ENCODE peak calls at places on chromosomes 4 and X, in seven cellular contexts. One of them, this sample, is unnamed.

GRCh38 chrX:66013195-66013816 is 26.6 kb downstream of the VSIG4 start:
- DNase-seq in fibroblast of lung: no peak
- DNase-seq in neuronal stem cell: no peak
- DNase-seq in HCT116: no peak
- DNase-seq in GM23248: no peak
- DNase-seq in colonic mucosa: no peak
- DNase-seq in mesendoderm: no peak
- DNase-seq in this sample: no peak

GRCh38 chr4:17762705-17763104 is 18.7 kb downstream of the FAM184B start:
- DNase-seq in GM23248: peak; percentile 59
- DNase-seq in colonic mucosa: no peak
- DNase-seq in HCT116: no peak
- DNase-seq in neuronal stem cell: no peak
- DNase-seq in mesendoderm: peak; percentile 36
- DNase-seq in fibroblast of lung: peak; percentile 39
- DNase-seq in this sample: peak; percentile 60

GRCh38 chr4:165873298-165874071 is 448 bp downstream of the TLL1 start:
- DNase-seq in HCT116: no peak
- DNase-seq in mesendoderm: peak; percentile 47
- DNase-seq in fibroblast of lung: peak; percentile 35
- DNase-seq in neuronal stem cell: peak; percentile 48
- DNase-seq in GM23248: peak; percentile 34
- DNase-seq in colonic mucosa: peak; percentile 18
- DNase-seq in this sample: peak; percentile 44

GRCh38 chr4:138658518-138658917 is 357.1 kb upstream of the NOCT start:
- DNase-seq in fibroblast of lung: no peak
- DNase-seq in mesendoderm: peak; percentile 40
- DNase-seq in HCT116: no peak
- DNase-seq in colonic mucosa: no peak
- DNase-seq in GM23248: no peak
- DNase-seq in neuronal stem cell: no peak
- DNase-seq in this sample: no peak

GRCh38 chr4:46386570-46386969 is 3.4 kb downstream of the GABRA2 start:
- DNase-seq in GM23248: peak; percentile 14
- DNase-seq in mesendoderm: peak; percentile 76
- DNase-seq in neuronal stem cell: no peak
- DNase-seq in fibroblast of lung: no peak
- DNase-seq in HCT116: no peak
- DNase-seq in colonic mucosa: no peak
- DNase-seq in this sample: peak; percentile 13

GRCh38 chrX:130443883-130444282 is 42.1 kb downstream of the RBMX2 start:
- DNase-seq in neuronal stem cell: no peak
- DNase-seq in colonic mucosa: no peak
- DNase-seq in GM23248: no peak
- DNase-seq in mesendoderm: no peak
- DNase-seq in fibroblast of lung: no peak
- DNase-seq in HCT116: no peak
- DNase-seq in this sample: no peak

GRCh38 chr4:176668324-176668723 is 124.4 kb downstream of the VEGFC start:
- DNase-seq in neuronal stem cell: no peak
- DNase-seq in mesendoderm: no peak
- DNase-seq in HCT116: no peak
- DNase-seq in GM23248: peak; percentile 30
- DNase-seq in fibroblast of lung: peak; percentile 23
- DNase-seq in colonic mucosa: no peak
- DNase-seq in this sample: no peak

GRCh38 chr4:109472343-109472761 is 38.7 kb downstream of the SEC24B start:
- DNase-seq in colonic mucosa: no peak
- DNase-seq in HCT116: no peak
- DNase-seq in GM23248: peak; percentile 78
- DNase-seq in fibroblast of lung: peak; percentile 88
- DNase-seq in neuronal stem cell: no peak
- DNase-seq in mesendoderm: no peak
- DNase-seq in this sample: peak; percentile 7

GRCh38 chrX:25013593-25014365 is 2.0 kb downstream of the ARX start:
- DNase-seq in mesendoderm: no peak
- DNase-seq in GM23248: no peak
- DNase-seq in neuronal stem cell: no peak
- DNase-seq in fibroblast of lung: no peak
- DNase-seq in colonic mucosa: no peak
- DNase-seq in HCT116: no peak
- DNase-seq in this sample: no peak

DNA sequence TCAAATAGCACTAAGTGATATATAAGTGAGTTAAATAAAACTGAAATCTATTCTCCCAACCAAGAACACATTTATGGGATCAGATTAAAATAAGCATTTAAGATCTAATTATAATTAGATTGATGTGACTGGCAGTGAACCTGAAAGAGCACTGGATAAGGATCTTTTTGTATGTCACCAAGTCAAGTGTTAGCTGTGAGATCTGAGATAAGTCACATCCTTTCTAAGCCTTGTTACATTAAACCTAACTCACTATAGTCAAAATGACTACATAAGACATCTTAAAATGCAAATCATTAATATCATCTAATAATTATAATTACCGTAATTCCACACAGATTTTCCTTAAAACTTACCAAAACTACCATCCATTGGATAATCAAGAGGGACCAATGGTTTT is 1.6 kb downstream of the CCNA2 start:
- DNase-seq in HCT116: no peak
- DNase-seq in fibroblast of lung: no peak
- DNase-seq in GM23248: no peak
- DNase-seq in mesendoderm: no peak
- DNase-seq in colonic mucosa: no peak
- DNase-seq in neuronal stem cell: no peak
- DNase-seq in this sample: no peak
- H3K9ac ChIP-seq in HCT116: peak overlapping the region; percentile 98
- H3K9ac ChIP-seq in fibroblast of lung: no peak overlapping the region
- H3K9ac ChIP-seq in GM23248: peak overlapping the region; percentile 81
- H3K9ac ChIP-seq in mesendoderm: peak overlapping the region; percentile 98
- H3K9ac ChIP-seq in colonic mucosa: no peak overlapping the region
- H3K9ac ChIP-seq in neuronal stem cell: no peak overlapping the region
- H3K9ac ChIP-seq in this sample: peak overlapping the region; percentile 88

GRCh38 chrX:43493751-43494150 is 162.3 kb upstream of the MAOA start:
- DNase-seq in colonic mucosa: no peak
- DNase-seq in neuronal stem cell: no peak
- DNase-seq in fibroblast of lung: no peak
- DNase-seq in mesendoderm: no peak
- DNase-seq in HCT116: no peak
- DNase-seq in GM23248: no peak
- DNase-seq in this sample: no peak
- H3K27ac ChIP-seq in colonic mucosa: no peak overlapping the region
- H3K27ac ChIP-seq in neuronal stem cell: no peak overlapping the region
- H3K27ac ChIP-seq in fibroblast of lung: no peak overlapping the region
- H3K27ac ChIP-seq in mesendoderm: no peak overlapping the region
- H3K27ac ChIP-seq in HCT116: no peak overlapping the region
- H3K27ac ChIP-seq in GM23248: no peak overlapping the region
- H3K27ac ChIP-seq in this sample: no peak overlapping the region

GRCh38 chr4:170888660-170889059 is 798.9 kb upstream of the AADAT start:
- DNase-seq in GM23248: no peak
- DNase-seq in neuronal stem cell: no peak
- DNase-seq in HCT116: no peak
- DNase-seq in colonic mucosa: no peak
- DNase-seq in mesendoderm: no peak
- DNase-seq in fibroblast of lung: no peak
- DNase-seq in this sample: no peak
- H3K9ac ChIP-seq in GM23248: no peak overlapping the region
- H3K9ac ChIP-seq in neuronal stem cell: no peak overlapping the region
- H3K9ac ChIP-seq in HCT116: no peak overlapping the region
- H3K9ac ChIP-seq in colonic mucosa: no peak overlapping the region
- H3K9ac ChIP-seq in mesendoderm: no peak overlapping the region
- H3K9ac ChIP-seq in fibroblast of lung: no peak overlapping the region
- H3K9ac ChIP-seq in this sample: no peak overlapping the region

GRCh38 chrX:133913009-133913408 is 72.4 kb downstream of the GPC3 start:
- DNase-seq in GM23248: no peak
- DNase-seq in colonic mucosa: no peak
- DNase-seq in HCT116: no peak
- DNase-seq in neuronal stem cell: no peak
- DNase-seq in fibroblast of lung: no peak
- DNase-seq in mesendoderm: no peak
- DNase-seq in this sample: no peak
- H3K27ac ChIP-seq in GM23248: no peak overlapping the region
- H3K27ac ChIP-seq in colonic mucosa: no peak overlapping the region
- H3K27ac ChIP-seq in HCT116: no peak overlapping the region
- H3K27ac ChIP-seq in neuronal stem cell: peak overlapping the region; percentile 34
- H3K27ac ChIP-seq in fibroblast of lung: no peak overlapping the region
- H3K27ac ChIP-seq in mesendoderm: no peak overlapping the region
- H3K27ac ChIP-seq in this sample: no peak overlapping the region

DNA sequence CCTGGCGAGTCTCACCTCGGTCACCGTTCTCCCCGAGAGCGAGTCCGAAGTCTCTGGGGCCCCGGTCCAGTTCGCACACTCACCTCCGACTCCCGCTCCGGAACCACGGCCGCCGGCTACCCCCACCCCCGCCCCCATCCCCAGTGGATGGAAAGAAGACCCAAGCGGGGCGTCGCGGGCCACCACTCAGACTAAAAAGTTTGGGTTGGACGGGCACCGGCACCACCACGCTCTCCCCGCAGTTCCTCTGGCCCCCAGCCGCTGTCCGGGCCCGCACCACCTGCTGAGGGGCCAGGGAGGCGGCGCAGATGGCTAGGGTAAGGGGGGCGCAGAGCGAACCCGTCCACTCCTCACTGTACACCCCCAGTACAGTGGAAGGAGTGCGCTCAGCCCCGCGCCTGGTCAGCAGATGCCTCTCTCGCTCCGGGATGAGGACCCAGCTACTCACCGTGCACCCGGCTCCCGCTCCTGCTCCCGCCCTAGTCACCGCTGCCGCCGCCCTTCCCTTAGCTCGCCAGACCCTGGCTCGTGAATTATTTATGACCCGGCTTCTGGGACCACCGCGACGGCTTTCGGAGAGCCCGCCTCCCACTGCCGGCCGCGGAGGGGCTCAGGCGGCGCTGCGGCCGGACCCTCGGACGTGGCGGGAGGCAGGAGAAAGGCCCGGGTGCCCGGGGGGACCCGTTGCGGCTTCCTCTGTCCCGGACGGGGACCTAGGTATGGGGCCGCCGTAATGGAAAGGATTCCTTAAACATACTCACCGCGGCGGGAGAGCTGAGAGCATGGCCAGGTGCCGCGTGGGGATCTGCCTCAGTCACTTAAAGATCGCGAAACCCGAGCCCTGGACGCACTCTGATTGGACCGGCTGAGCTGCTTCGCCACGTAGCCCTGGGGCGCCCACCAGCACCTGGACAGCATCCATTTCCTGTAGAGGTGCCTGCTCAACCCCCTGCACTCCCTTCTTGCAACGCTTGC is at the start of gene PROM1:
- DNase-seq in mesendoderm: peak; percentile 81
- DNase-seq in HCT116: peak; percentile 37
- DNase-seq in GM23248: peak; percentile 16
- DNase-seq in colonic mucosa: peak; percentile 60
- DNase-seq in neuronal stem cell: peak; percentile 50
- DNase-seq in fibroblast of lung: no peak
- DNase-seq in this sample: no peak
- H3K9ac ChIP-seq in mesendoderm: peak within 1 kb of the TSS; percentile 94
- H3K9ac ChIP-seq in HCT116: peak within 1 kb of the TSS; percentile 70
- H3K9ac ChIP-seq in GM23248: no peak within 1 kb of the TSS
- H3K9ac ChIP-seq in colonic mucosa: peak within 1 kb of the TSS; percentile 85
- H3K9ac ChIP-seq in neuronal stem cell: peak within 1 kb of the TSS; percentile 99
- H3K9ac ChIP-seq in fibroblast of lung: no peak within 1 kb of the TSS
- H3K9ac ChIP-seq in this sample: no peak within 1 kb of the TSS

GRCh38 chr4:81498046-81498445 is 26.3 kb upstream of the RASGEF1B start:
- DNase-seq in GM23248: no peak
- DNase-seq in HCT116: no peak
- DNase-seq in fibroblast of lung: no peak
- DNase-seq in mesendoderm: peak; percentile 95
- DNase-seq in colonic mucosa: no peak
- DNase-seq in neuronal stem cell: no peak
- DNase-seq in this sample: no peak

GRCh38 chr4:81503586-81503985 is 31.9 kb upstream of the RASGEF1B start:
- DNase-seq in neuronal stem cell: no peak
- DNase-seq in colonic mucosa: no peak
- DNase-seq in GM23248: no peak
- DNase-seq in fibroblast of lung: no peak
- DNase-seq in HCT116: no peak
- DNase-seq in mesendoderm: peak; percentile 56
- DNase-seq in this sample: no peak

GRCh38 chr4:81502561-81502960 is 30.9 kb upstream of the RASGEF1B start:
- DNase-seq in neuronal stem cell: no peak
- DNase-seq in fibroblast of lung: no peak
- DNase-seq in mesendoderm: no peak
- DNase-seq in HCT116: no peak
- DNase-seq in GM23248: no peak
- DNase-seq in colonic mucosa: no peak
- DNase-seq in this sample: no peak

GRCh38 chr4:81495308-81495707 is 23.6 kb upstream of the RASGEF1B start:
- DNase-seq in HCT116: no peak
- DNase-seq in mesendoderm: no peak
- DNase-seq in fibroblast of lung: no peak
- DNase-seq in colonic mucosa: no peak
- DNase-seq in GM23248: no peak
- DNase-seq in neuronal stem cell: no peak
- DNase-seq in this sample: no peak

DNA sequence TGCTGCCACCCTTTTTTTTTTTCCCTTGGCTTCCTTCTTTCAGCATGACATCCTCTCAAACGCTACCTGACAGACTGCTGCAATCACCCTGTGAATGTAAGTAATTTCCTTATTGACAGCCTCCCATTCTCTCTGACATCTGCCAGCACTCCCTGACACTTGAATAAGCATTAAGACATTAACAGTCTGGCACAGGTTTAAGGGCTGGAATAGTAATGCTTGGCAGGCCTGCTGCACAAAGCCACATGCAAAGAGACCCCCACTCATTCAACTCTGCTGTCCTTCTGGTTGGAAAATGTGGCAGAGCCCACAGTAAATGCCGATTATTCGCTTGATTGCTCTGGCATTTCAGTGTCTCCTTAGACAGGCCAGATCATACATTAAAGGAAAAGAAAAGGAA is 28.1 kb upstream of the RASGEF1B start:
- DNase-seq in GM23248: no peak
- DNase-seq in mesendoderm: peak; percentile 71
- DNase-seq in colonic mucosa: no peak
- DNase-seq in neuronal stem cell: peak; percentile 33
- DNase-seq in fibroblast of lung: no peak
- DNase-seq in HCT116: no peak
- DNase-seq in this sample: no peak
- H3K27ac ChIP-seq in GM23248: no peak overlapping the region
- H3K27ac ChIP-seq in mesendoderm: peak overlapping the region; percentile 48
- H3K27ac ChIP-seq in colonic mucosa: peak overlapping the region; percentile 15
- H3K27ac ChIP-seq in neuronal stem cell: no peak overlapping the region
- H3K27ac ChIP-seq in fibroblast of lung: no peak overlapping the region
- H3K27ac ChIP-seq in HCT116: no peak overlapping the region
- H3K27ac ChIP-seq in this sample: no peak overlapping the region

GRCh38 chr4:26161030-26161824 is 159.6 kb upstream of the RBPJ start:
- DNase-seq in mesendoderm: peak; percentile 66
- DNase-seq in HCT116: no peak
- DNase-seq in neuronal stem cell: no peak
- DNase-seq in colonic mucosa: no peak
- DNase-seq in GM23248: no peak
- DNase-seq in fibroblast of lung: no peak
- DNase-seq in this sample: peak; percentile 34

GRCh38 chr4:26163425-26164362 is 157.1 kb upstream of the RBPJ start:
- DNase-seq in colonic mucosa: no peak
- DNase-seq in mesendoderm: no peak
- DNase-seq in HCT116: no peak
- DNase-seq in GM23248: no peak
- DNase-seq in neuronal stem cell: no peak
- DNase-seq in fibroblast of lung: no peak
- DNase-seq in this sample: no peak

GRCh38 chr4:26157541-26157940 is 163.3 kb upstream of the RBPJ start:
- DNase-seq in mesendoderm: no peak
- DNase-seq in neuronal stem cell: no peak
- DNase-seq in fibroblast of lung: peak; percentile 10
- DNase-seq in colonic mucosa: no peak
- DNase-seq in GM23248: peak; percentile 19
- DNase-seq in HCT116: no peak
- DNase-seq in this sample: no peak

GRCh38 chr4:26162095-26162494 is 158.7 kb upstream of the RBPJ start:
- DNase-seq in neuronal stem cell: no peak
- DNase-seq in mesendoderm: no peak
- DNase-seq in GM23248: no peak
- DNase-seq in fibroblast of lung: no peak
- DNase-seq in colonic mucosa: no peak
- DNase-seq in HCT116: no peak
- DNase-seq in this sample: no peak
- H3K9ac ChIP-seq in neuronal stem cell: no peak overlapping the region
- H3K9ac ChIP-seq in mesendoderm: no peak overlapping the region
- H3K9ac ChIP-seq in GM23248: no peak overlapping the region
- H3K9ac ChIP-seq in fibroblast of lung: no peak overlapping the region
- H3K9ac ChIP-seq in colonic mucosa: no peak overlapping the region
- H3K9ac ChIP-seq in HCT116: no peak overlapping the region
- H3K9ac ChIP-seq in this sample: no peak overlapping the region